ENCODE peak calls at places on chromosomes 16 and 17, in eight cellular contexts. L, J, Y, W, A, S, T and O are unnamed samples.
A peak's percentile ranks its signal among the peaks of the same experiment; 100 is the strongest.

GRCh38 chr16:81530814-81531213 is 86.2 kb downstream of the CMIP start:
- DNase-seq in L (no peak), J (no peak), Y (no peak), W (no peak), A (no peak), S (no peak), T (no peak), O (no peak)

GRCh38 chr16:83002351-83003334 is 375.9 kb downstream of the CDH13 start:
- DNase-seq in L (no peak), J (no peak), Y (peak; percentile 28), W (no peak), A (no peak), S (no peak), T (no peak), O (no peak)

GRCh38 chr16:12062343-12063003 is 85.9 kb downstream of the SNX29 start:
- DNase-seq in L (no peak), J (no peak), Y (peak; percentile 99), W (no peak), A (no peak), S (no peak), T (peak; percentile 96), O (no peak)

GRCh38 chr16:2033057-2033911 is 6.6 kb downstream of the NHERF2 start:
- DNase-seq in L (no peak), J (peak; percentile 36), Y (peak; percentile 83), W (no peak), A (no peak), S (no peak), T (peak; percentile 76), O (no peak)

GRCh38 chr17:77690271-77691161 is 268.0 kb upstream of the TNRC6C start:
- DNase-seq in L (no peak), J (no peak), Y (peak; percentile 32), W (peak; percentile 45), A (peak; percentile 41), S (no peak), T (no peak), O (peak; percentile 39)

GRCh38 chr17:48753794-48754499 is 25.4 kb upstream of the HOXB13 start:
- DNase-seq in L (no peak), J (no peak), Y (peak; percentile 36), W (no peak), A (no peak), S (no peak), T (peak; percentile 19), O (no peak)

GRCh38 chr16:57480127-57480753 is 6.1 kb downstream of the DOK4 start:
- DNase-seq in L (no peak), J (peak; percentile 84), Y (peak; percentile 74), W (peak; percentile 73), A (no peak), S (no peak), T (peak; percentile 36), O (no peak)

GRCh38 chr17:57494446-57494845 is 238.1 kb downstream of the MSI2 start:
- DNase-seq in L (no peak), J (no peak), Y (no peak), W (no peak), A (no peak), S (no peak), T (no peak), O (no peak)

GRCh38 chr17:32142857-32143524 is 689 bp downstream of the RHOT1 start:
- DNase-seq in L (peak; percentile 18), J (peak; percentile 80), Y (peak; percentile 68), W (peak; percentile 22), A (peak; percentile 50), S (peak; percentile 16), T (peak; percentile 48), O (peak; percentile 56)

GRCh38 chr17:7002288-7003047 is 6.6 kb downstream of the ALOX12 start:
- DNase-seq in L (no peak), J (no peak), Y (no peak), W (no peak), A (no peak), S (no peak), T (no peak), O (no peak)

GRCh38 chr17:70875729-70876344 is 706.5 kb downstream of the KCNJ2 start:
- DNase-seq in L (no peak), J (no peak), Y (peak; percentile 4), W (no peak), A (no peak), S (no peak), T (no peak), O (no peak)

GRCh38 chr16:1740781-1741490 is 30.4 kb downstream of the NME3 start:
- DNase-seq in L (no peak), J (no peak), Y (no peak), W (no peak), A (no peak), S (no peak), T (no peak), O (no peak)

GRCh38 chr16:50863673-50864144 is 121.8 kb downstream of the CYLD start:
- DNase-seq in L (no peak), J (no peak), Y (no peak), W (no peak), A (no peak), S (no peak), T (no peak), O (no peak)

GRCh38 chr17:36495076-36495578 is 8.6 kb downstream of the ZNHIT3 start:
- DNase-seq in L (no peak), J (no peak), Y (no peak), W (no peak), A (no peak), S (no peak), T (no peak), O (no peak)

GRCh38 chr16:50401355-50401754 is 32.6 kb upstream of the BRD7 start:
- DNase-seq in L (no peak), J (no peak), Y (no peak), W (no peak), A (no peak), S (no peak), T (no peak), O (no peak)

GRCh38 chr17:6104956-6105355 is 34.8 kb downstream of the WSCD1 start:
- DNase-seq in L (no peak), J (no peak), Y (no peak), W (no peak), A (no peak), S (no peak), T (no peak), O (no peak)

GRCh38 chr17:5758651-5759050 is 174.3 kb upstream of the NLRP1 start:
- DNase-seq in L (no peak), J (no peak), Y (no peak), W (peak; percentile 7), A (peak; percentile 21), S (no peak), T (peak; percentile 76), O (peak; percentile 7)

GRCh38 chr17:20733923-20734322 is 154.4 kb downstream of the CDRT15L2 start:
- DNase-seq in L (no peak), J (no peak), Y (no peak), W (no peak), A (no peak), S (no peak), T (no peak), O (no peak)

GRCh38 chr16:16110111-16110490 is 113.2 kb downstream of the ABCC6 start:
- DNase-seq in L (no peak), J (no peak), Y (no peak), W (no peak), A (no peak), S (no peak), T (no peak), O (no peak)